ENCODE peak calls at places on chromosomes 4 and X, in seven cellular contexts. X, S, Z, E, N, I and Q are unnamed samples.

GRCh38 chr4:136768925-136769275 is 763.4 kb downstream of the PCDH18 start:
- DNase-seq in X (no peak), S (no peak), Z (no peak), E (no peak), N (no peak), I (no peak), Q (no peak)

GRCh38 chr4:123579961-123580360 is 183.4 kb downstream of the SPRY1 start:
- DNase-seq in X (no peak), S (no peak), Z (no peak), E (no peak), N (no peak), I (no peak), Q (no peak)

GRCh38 chr4:140865253-140865652 is 109.1 kb upstream of the TBC1D9 start:
- DNase-seq in X (no peak), S (no peak), Z (no peak), E (no peak), N (no peak), I (no peak), Q (no peak)

GRCh38 chrX:102604327-102604726 is 5.0 kb downstream of the ARMCX5 start:
- DNase-seq in X (no peak), S (no peak), Z (no peak), E (no peak), N (no peak), I (peak), Q (no peak)

GRCh38 chr4:54941994-54942552 is 183.3 kb downstream of the KDR start:
- DNase-seq in X (no peak), S (no peak), Z (no peak), E (no peak), N (no peak), I (no peak), Q (no peak)

GRCh38 chr4:76251448-76252270 is at the start of gene FAM47E:
- DNase-seq in X (no peak), S (peak), Z (peak), E (peak), N (peak), I (peak), Q (peak)

GRCh38 chr4:100295792-100296191 is 105.5 kb upstream of the DDIT4L start:
- DNase-seq in X (no peak), S (no peak), Z (no peak), E (no peak), N (no peak), I (no peak), Q (no peak)

GRCh38 chr4:52889354-52889753 is 27.2 kb downstream of the RASL11B start:
- DNase-seq in X (no peak), S (no peak), Z (no peak), E (no peak), N (no peak), I (no peak), Q (no peak)

GRCh38 chr4:122117743-122118142 is 34.4 kb upstream of the BLTP1 start:
- DNase-seq in X (peak), S (no peak), Z (no peak), E (no peak), N (no peak), I (no peak), Q (no peak)

GRCh38 chr4:188154668-188155423 is 15.6 kb downstream of the TRIML1 start:
- DNase-seq in X (no peak), S (no peak), Z (no peak), E (no peak), N (peak), I (no peak), Q (no peak)

GRCh38 chrX:72368796-72369195 is 63.1 kb upstream of the CITED1 start:
- DNase-seq in X (no peak), S (no peak), Z (no peak), E (no peak), N (no peak), I (no peak), Q (no peak)

GRCh38 chr4:165454426-165454825 is 75.6 kb downstream of the CPE start:
- DNase-seq in X (no peak), S (no peak), Z (no peak), E (no peak), N (no peak), I (no peak), Q (no peak)

GRCh38 chr4:53716471-53717063 is 125.3 kb upstream of the LNX1 start:
- DNase-seq in X (no peak), S (no peak), Z (no peak), E (no peak), N (no peak), I (no peak), Q (no peak)

GRCh38 chr4:164212134-164212533 is 541.8 kb upstream of the SMIM31 start:
- DNase-seq in X (no peak), S (no peak), Z (no peak), E (no peak), N (no peak), I (no peak), Q (no peak)

GRCh38 chr4:60619531-60620305 is 580.4 kb upstream of the ADGRL3 start:
- DNase-seq in X (no peak), S (no peak), Z (no peak), E (no peak), N (no peak), I (no peak), Q (no peak)

GRCh38 chrX:78375894-78376293 is 48.5 kb upstream of the CYSLTR1 start:
- DNase-seq in X (no peak), S (no peak), Z (no peak), E (no peak), N (no peak), I (peak), Q (no peak)
- TF ChIP-seq CTCF in X (no peak), S (no peak), Z (no peak), E (no peak), N (no peak), I (peak), Q (no peak)

GRCh38 chrX:50941638-50942037 is 31.1 kb downstream of the BMP15 start:
- DNase-seq in X (no peak), S (no peak), Z (peak), E (no peak), N (no peak), I (peak), Q (no peak)
- TF ChIP-seq CTCF in X (peak), S (no peak), Z (peak), E (no peak), N (no peak), I (peak), Q (peak)

GRCh38 chr4:184907810-184908209 is 82.0 kb upstream of the ACSL1 start:
- DNase-seq in X (no peak), S (no peak), Z (no peak), E (no peak), N (peak), I (no peak), Q (no peak)

GRCh38 chr4:184911310-184911709 is 85.5 kb upstream of the ACSL1 start:
- DNase-seq in X (peak), S (no peak), Z (peak), E (no peak), N (peak), I (peak), Q (no peak)

GRCh38 chr4:184906480-184907097 is 80.8 kb upstream of the ACSL1 start:
- DNase-seq in X (no peak), S (no peak), Z (no peak), E (no peak), N (peak), I (no peak), Q (no peak)

GRCh38 chr4:184902550-184902949 is 76.8 kb upstream of the ACSL1 start:
- DNase-seq in X (no peak), S (no peak), Z (no peak), E (no peak), N (no peak), I (no peak), Q (no peak)

DNA sequence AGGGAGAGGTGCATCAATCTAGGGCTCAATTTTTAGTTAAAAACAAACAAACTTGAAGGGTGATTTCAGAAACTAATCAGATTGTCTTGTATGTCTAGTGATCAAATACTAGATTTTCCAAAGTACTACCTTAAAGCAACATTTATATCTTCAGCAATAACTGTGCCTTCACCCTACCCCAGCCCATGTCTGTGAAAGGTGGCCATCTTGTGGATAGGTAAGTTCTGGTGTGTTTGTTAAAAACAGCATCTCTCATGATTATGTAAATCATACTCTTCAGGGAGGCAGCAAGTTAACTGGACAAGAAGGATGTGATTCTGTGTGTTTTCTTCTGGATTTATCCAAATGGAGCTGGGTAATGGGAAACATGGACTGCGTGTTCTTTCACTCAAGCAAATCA is 81.4 kb upstream of the ACSL1 start:
- DNase-seq in X (no peak), S (no peak), Z (no peak), E (no peak), N (no peak), I (no peak), Q (no peak)
- TF ChIP-seq CTCF in X (no peak), S (no peak), Z (no peak), E (no peak), N (no peak), I (no peak), Q (no peak)

DNA sequence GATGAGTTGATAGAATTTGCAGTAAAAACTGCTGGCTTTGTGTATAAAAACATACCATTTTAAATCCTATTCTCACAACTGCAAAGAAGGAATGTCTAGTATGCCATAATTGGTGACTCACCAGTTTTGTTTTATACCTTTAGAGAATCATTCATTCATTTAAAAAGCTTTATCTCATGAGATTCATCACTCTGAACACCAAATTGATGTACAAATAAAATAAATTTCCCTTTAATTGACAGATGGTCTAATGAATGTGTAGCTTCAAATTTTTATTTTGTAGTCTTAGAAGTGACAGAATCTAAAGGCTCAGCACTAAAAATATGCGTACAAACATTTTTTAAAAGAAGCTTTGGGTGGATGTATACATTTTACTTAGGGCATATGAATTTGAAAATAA is 492.5 kb downstream of the GALNTL6 start:
- DNase-seq in X (no peak), S (no peak), Z (no peak), E (no peak), N (no peak), I (no peak), Q (no peak)
- TF ChIP-seq CTCF in X (no peak), S (no peak), Z (no peak), E (no peak), N (no peak), I (no peak), Q (no peak)

DNA sequence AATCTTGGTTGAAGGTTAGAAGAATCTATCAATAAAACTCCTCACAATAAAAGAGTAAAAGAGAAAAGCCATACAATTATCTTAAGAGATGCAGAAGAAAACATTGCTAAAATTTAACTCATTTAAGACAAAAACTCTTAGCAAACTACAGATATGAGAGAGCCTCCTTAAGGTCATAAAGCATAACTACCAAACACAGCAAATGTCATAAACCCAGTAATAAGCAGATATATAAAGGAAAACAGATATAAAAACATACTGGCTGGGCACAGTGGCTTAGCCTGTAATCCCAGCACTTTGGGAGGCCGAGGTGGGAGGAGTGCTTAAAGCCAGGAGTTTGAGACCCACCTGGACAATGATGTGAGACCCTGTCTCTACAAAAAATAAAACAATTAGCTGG is 165.3 kb downstream of the FAM13A start:
- DNase-seq in X (no peak), S (no peak), Z (no peak), E (no peak), N (no peak), I (no peak), Q (no peak)
- TF ChIP-seq CTCF in X (no peak), S (no peak), Z (no peak), E (no peak), N (no peak), I (no peak), Q (no peak)

GRCh38 chrX:53294024-53294648 is 12.8 kb upstream of the IQSEC2 start:
- DNase-seq in X (no peak), S (no peak), Z (no peak), E (no peak), N (no peak), I (peak), Q (no peak)
- TF ChIP-seq CTCF in X (peak), S (no peak), Z (no peak), E (no peak), N (no peak), I (peak), Q (peak)

GRCh38 chr4:73852771-73853170 is 325 bp upstream of the PF4V1 start:
- DNase-seq in X (no peak), S (no peak), Z (no peak), E (no peak), N (no peak), I (no peak), Q (no peak)

GRCh38 chr4:73853718-73854473 is 800 bp downstream of the PF4V1 start:
- DNase-seq in X (no peak), S (no peak), Z (no peak), E (no peak), N (no peak), I (no peak), Q (no peak)

GRCh38 chr4:73851293-73851692 is 1.8 kb upstream of the PF4V1 start:
- DNase-seq in X (no peak), S (no peak), Z (no peak), E (no peak), N (no peak), I (no peak), Q (no peak)

GRCh38 chr4:73855406-73855805 is 2.3 kb downstream of the PF4V1 start:
- DNase-seq in X (no peak), S (no peak), Z (no peak), E (no peak), N (no peak), I (no peak), Q (no peak)

GRCh38 chr4:73853246-73853704 is at the start of gene PF4V1:
- DNase-seq in X (no peak), S (no peak), Z (peak), E (no peak), N (peak), I (no peak), Q (no peak)
- TF ChIP-seq CTCF in X (peak), S (no peak), Z (no peak), E (no peak), N (no peak), I (peak), Q (no peak)